ENCODE peak calls at places on chromosomes 12 and 14, in four cellular contexts. L, Q, D and E are unnamed samples.

GRCh38 chr14:103103461-103104388 is 9.2 kb downstream of the EXOC3L4 start:
- DNase-seq in L (no peak), Q (no peak), D (peak), E (no peak)

GRCh38 chr14:98725676-98726075 is 546.3 kb downstream of the BCL11B start:
- DNase-seq in L (no peak), Q (no peak), D (no peak), E (no peak)

GRCh38 chr12:122888232-122888752 is 7.6 kb downstream of the VPS37B start:
- DNase-seq in L (no peak), Q (no peak), D (peak), E (peak)

GRCh38 chr14:96635850-96636249 is 133.7 kb downstream of the PAPOLA start:
- DNase-seq in L (no peak), Q (no peak), D (no peak), E (no peak)

GRCh38 chr12:40988831-40989230 is 199.3 kb upstream of the PDZRN4 start:
- DNase-seq in L (no peak), Q (no peak), D (no peak), E (no peak)

GRCh38 chr14:74238974-74239847 is at the start of gene VSX2:
- DNase-seq in L (no peak), Q (no peak), D (no peak), E (no peak)

GRCh38 chr12:39912211-39912980 is 193.5 kb downstream of the SLC2A13 start:
- DNase-seq in L (no peak), Q (no peak), D (peak), E (no peak)

GRCh38 chr14:53533384-53533975 is 380.4 kb upstream of the DDHD1 start:
- DNase-seq in L (no peak), Q (no peak), D (no peak), E (no peak)

GRCh38 chr14:54591461-54592245 is 24.7 kb downstream of the SAMD4A start:
- DNase-seq in L (no peak), Q (no peak), D (no peak), E (no peak)

GRCh38 chr12:128570191-128571065 is 253.3 kb downstream of the SLC15A4 start:
- DNase-seq in L (peak), Q (no peak), D (no peak), E (no peak)

GRCh38 chr14:22908601-22909000 is 10.3 kb downstream of the RBM23 start:
- DNase-seq in L (no peak), Q (no peak), D (no peak), E (no peak)

GRCh38 chr14:36105401-36105800 is 71.1 kb downstream of the PTCSC3 start:
- DNase-seq in L (no peak), Q (no peak), D (peak), E (peak)

GRCh38 chr14:106605548-106606448 is 1079.4 kb downstream of the TMEM121 start:
- DNase-seq in L (peak), Q (no peak), D (peak), E (peak)

GRCh38 chr14:69481815-69482568 is 2.5 kb upstream of the PLEKHD1 start:
- DNase-seq in L (peak), Q (no peak), D (no peak), E (peak)

GRCh38 chr12:59403259-59403932 is 192.4 kb upstream of the SLC16A7 start:
- DNase-seq in L (no peak), Q (no peak), D (peak), E (peak)
- TF ChIP-seq CREB1 in L (no peak), Q (no peak), D (no peak), E (no peak)

GRCh38 chr12:116320839-116321238 is 43.3 kb upstream of the MED13L start:
- DNase-seq in L (no peak), Q (no peak), D (no peak), E (no peak)
- TF ChIP-seq CBX5 in L (no peak), Q (no peak), D (no peak), E (no peak)

DNA sequence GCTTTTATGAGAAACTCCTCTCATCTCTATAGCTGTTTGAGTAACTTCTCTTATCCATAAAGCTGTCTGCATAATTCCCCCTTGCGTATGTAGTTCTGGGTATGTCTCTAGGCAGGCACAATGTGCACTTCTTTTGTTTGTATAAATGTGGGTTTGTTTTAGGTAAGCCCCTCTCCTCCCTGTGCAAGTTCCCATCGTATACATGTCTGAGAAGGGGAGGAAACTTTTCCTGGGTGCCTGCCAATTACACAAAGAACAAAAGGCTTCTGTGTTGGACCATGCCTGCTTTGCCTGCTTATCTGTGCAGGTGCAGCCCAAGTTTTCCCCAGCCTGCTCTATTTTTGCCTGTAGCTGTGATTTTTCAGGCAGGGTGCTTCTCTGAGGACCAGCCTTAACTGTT is 96.7 kb downstream of the CCER1 start:
- DNase-seq in L (no peak), Q (no peak), D (peak), E (no peak)
- TF ChIP-seq CREB1 in L (no peak), Q (no peak), D (no peak), E (no peak)

GRCh38 chr12:13428538-13429265 is 232.2 kb downstream of the EMP1 start:
- DNase-seq in L (no peak), Q (no peak), D (no peak), E (no peak)
- TF ChIP-seq CBX5 in L (no peak), Q (no peak), D (no peak), E (no peak)

GRCh38 chr12:54298904-54299303 is 1.9 kb downstream of the NFE2 start:
- DNase-seq in L (no peak), Q (no peak), D (no peak), E (no peak)

GRCh38 chr12:54300732-54301427 is at the start of gene NFE2:
- DNase-seq in L (no peak), Q (peak), D (peak), E (peak)

GRCh38 chr12:54301428-54302045 is 722 bp upstream of the NFE2 start:
- DNase-seq in L (no peak), Q (no peak), D (peak), E (peak)

GRCh38 chr12:54300267-54300731 is 516 bp downstream of the NFE2 start:
- DNase-seq in L (no peak), Q (no peak), D (no peak), E (no peak)

DNA sequence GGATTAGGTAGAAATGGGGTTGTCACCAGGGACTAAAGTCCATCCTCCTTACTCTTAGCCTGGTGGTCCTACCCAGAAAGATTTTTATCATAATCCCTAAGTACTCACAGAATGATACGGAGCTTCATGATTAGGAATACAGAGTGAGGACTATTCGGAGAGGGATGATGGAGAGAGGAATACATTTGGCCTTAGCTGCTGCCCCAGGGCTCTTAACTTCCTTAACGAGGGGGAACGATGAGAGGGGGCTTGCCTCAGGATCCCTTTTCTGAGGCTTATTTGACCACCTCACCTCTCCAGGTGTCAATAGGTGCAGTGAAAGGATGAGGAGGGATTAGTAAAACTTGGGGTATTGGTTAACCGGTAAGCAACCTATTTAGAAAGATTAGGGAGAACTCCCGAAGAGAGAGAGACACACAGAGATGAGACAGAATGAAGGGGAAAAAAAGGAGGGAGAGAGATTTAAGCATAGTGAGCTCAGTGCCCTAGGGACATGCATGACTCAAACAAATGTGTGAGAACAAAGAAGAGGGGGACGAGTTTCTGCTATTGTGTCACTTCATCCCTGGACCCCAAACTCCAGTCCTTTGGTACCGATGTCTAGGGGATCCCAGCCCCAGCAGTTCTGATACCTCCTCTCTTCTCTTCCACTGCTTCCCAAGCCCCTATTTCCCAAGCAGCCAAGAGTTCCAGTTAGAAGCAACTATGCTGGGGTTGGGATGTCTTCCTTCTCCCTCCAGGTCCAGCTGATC is 1.1 kb downstream of the NFE2 start:
- DNase-seq in L (no peak), Q (no peak), D (no peak), E (no peak)
- TF ChIP-seq CREB1 in L (no peak), Q (no peak), D (no peak), E (no peak)

DNA sequence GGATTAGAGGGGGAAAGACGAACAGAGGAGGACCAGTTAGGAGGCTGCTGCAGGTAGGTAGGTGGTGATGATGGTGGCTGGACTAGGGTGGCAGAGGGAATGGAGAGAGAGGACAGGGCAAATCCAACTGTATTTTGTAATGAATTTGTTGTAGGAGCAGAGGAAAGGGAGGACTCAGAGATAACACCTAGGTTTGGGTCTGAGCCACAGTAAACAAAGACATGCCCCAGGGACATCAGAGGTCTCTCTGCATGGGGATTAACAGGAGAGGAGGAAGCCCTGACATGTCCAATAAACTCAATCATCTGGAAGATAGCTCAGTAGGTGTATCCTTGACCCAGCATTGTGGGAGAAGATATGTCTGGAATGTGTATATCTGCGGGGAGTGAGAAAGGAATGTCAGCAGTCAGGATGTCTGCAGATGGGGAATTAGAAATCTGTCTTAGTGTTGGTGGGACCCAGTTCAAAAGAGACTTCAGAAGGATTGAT is 4.7 kb upstream of the SLC48A1 start:
- DNase-seq in L (no peak), Q (no peak), D (peak), E (no peak)
- TF ChIP-seq CBX5 in L (no peak), Q (no peak), D (no peak), E (no peak)

GRCh38 chr14:80136358-80136757 is 74.9 kb downstream of the DIO2 start:
- DNase-seq in L (no peak), Q (no peak), D (no peak), E (no peak)
- TF ChIP-seq CREB1 in L (no peak), Q (no peak), D (no peak), E (no peak)

GRCh38 chr14:100879782-100880181 is 23.7 kb downstream of the RTL1 start:
- DNase-seq in L (no peak), Q (no peak), D (no peak), E (no peak)
- TF ChIP-seq CBX5 in L (no peak), Q (no peak), D (no peak), E (no peak)

GRCh38 chr12:1348606-1349005 is 245.8 kb downstream of the FBXL14 start:
- DNase-seq in L (no peak), Q (no peak), D (no peak), E (no peak)

GRCh38 chr12:1347294-1347693 is 247.1 kb downstream of the FBXL14 start:
- DNase-seq in L (no peak), Q (no peak), D (no peak), E (no peak)

GRCh38 chr12:1351926-1352325 is 242.5 kb downstream of the FBXL14 start:
- DNase-seq in L (no peak), Q (no peak), D (no peak), E (no peak)

GRCh38 chr12:1350934-1351240 is 243.5 kb downstream of the FBXL14 start:
- DNase-seq in L (no peak), Q (no peak), D (no peak), E (no peak)

DNA sequence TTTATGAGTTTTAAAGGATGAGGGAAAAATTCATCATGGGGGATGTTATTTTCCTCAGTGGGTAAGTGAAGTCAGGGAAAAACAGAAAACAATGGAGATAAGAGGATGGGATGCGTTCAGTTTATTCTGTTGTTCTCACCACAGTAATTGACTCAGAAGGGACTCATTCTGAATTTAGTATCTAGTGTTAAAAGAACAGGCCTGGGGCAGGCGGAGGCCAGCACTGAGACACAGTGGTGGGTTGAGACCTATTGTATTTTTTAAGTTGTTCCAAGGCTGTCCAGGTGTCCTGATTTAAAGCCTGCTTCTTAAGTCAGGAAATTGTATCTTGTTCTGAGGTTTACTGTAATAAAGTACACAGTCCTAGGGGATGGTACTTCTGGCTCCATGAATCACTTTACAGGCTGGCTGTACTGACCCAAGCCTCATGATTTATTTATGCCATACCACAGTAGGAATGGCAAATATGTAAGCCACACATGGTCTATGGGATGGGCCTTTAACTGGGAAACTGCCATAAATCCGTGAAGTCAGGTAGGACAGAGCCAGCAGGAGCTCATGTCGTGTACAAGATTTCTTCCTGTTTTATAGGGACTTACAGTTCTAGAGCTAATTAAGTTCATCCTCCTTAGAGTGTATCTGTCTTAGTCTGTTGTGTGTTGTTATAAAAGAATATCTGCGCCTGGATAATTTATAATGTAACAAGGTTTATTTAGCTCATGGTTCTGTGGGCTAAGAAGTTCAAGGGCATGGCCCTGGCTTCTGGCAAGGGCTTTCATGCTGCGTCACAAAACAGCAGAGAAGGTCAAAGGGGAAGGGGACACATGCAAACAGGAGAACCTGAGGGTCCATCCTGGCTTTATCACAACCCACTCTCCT is 244.1 kb downstream of the FBXL14 start:
- DNase-seq in L (no peak), Q (no peak), D (no peak), E (no peak)
- TF ChIP-seq CREB1 in L (no peak), Q (no peak), D (no peak), E (no peak)